ENCODE peak calls at places on chromosomes 1 and 21, in seven cellular contexts. N, H, E, C, Z, X and O are unnamed samples.

GRCh38 chr1:36166938-36167910 is 11.3 kb downstream of the MAP7D1 start:
- DNase-seq in Z (peak; percentile 81), E (peak; percentile 84), H (peak; percentile 95), N (no peak), C (no peak), X (no peak), O (peak; percentile 54)

GRCh38 chr1:97759078-97759477 is 161.8 kb downstream of the DPYD start:
- DNase-seq in C (no peak), Z (peak; percentile 30), H (peak; percentile 32), X (no peak), E (no peak), N (no peak), O (peak; percentile 6)

GRCh38 chr1:9426291-9426711 is 113.0 kb upstream of the SLC25A33 start:
- DNase-seq in C (peak; percentile 70), H (no peak), N (no peak), Z (no peak), E (no peak), X (peak; percentile 82), O (no peak)

GRCh38 chr1:77888071-77888428 is 374 bp upstream of the NEXN start:
- DNase-seq in E (peak; percentile 79), Z (peak; percentile 46), H (peak; percentile 80), C (no peak), N (no peak), X (no peak), O (peak; percentile 87)

GRCh38 chr21:46324390-46325072 is 575 bp downstream of the PCNT start:
- DNase-seq in E (peak; percentile 92), C (peak; percentile 87), Z (peak; percentile 63), H (peak; percentile 91), X (peak; percentile 80), N (peak; percentile 94), O (peak; percentile 78)

GRCh38 chr1:100322436-100323211 is 29.7 kb upstream of the CDC14A start:
- DNase-seq in Z (no peak), C (no peak), X (no peak), E (peak; percentile 31), N (no peak), H (peak; percentile 75), O (peak; percentile 77)

GRCh38 chr1:75310067-75310466 is 175.9 kb downstream of the LHX8 start:
- DNase-seq in E (peak; percentile 3), C (no peak), Z (no peak), N (no peak), X (no peak), H (no peak), O (no peak)

GRCh38 chr1:32357619-32358018 is 4.7 kb downstream of the FAM229A start:
- DNase-seq in N (no peak), H (no peak), E (no peak), Z (no peak), X (no peak), C (no peak), O (no peak)

GRCh38 chr1:115496904-115497527 is 144.8 kb upstream of the VANGL1 start:
- DNase-seq in Z (peak; percentile 86), E (peak; percentile 67), X (no peak), H (peak; percentile 80), C (no peak), N (no peak), O (peak; percentile 70)

GRCh38 chr1:25731626-25732370 is 68.2 kb upstream of the SELENON start:
- DNase-seq in N (no peak), C (no peak), X (no peak), E (no peak), H (no peak), Z (no peak), O (no peak)

GRCh38 chr1:33281554-33282303 is 25.4 kb downstream of the ZNF362 start:
- DNase-seq in E (no peak), H (no peak), C (no peak), X (no peak), Z (no peak), N (no peak), O (no peak)

GRCh38 chr1:89363638-89364536 is at the start of gene GBP6:
- DNase-seq in N (peak; percentile 46), E (no peak), H (peak; percentile 4), X (no peak), Z (no peak), C (no peak), O (peak; percentile 2)

GRCh38 chr1:226405411-226405988 is 2.4 kb downstream of the PARP1 start:
- DNase-seq in E (no peak), X (peak; percentile 31), H (no peak), Z (no peak), C (no peak), N (no peak), O (no peak)

GRCh38 chr1:245512980-245513578 is 358.3 kb downstream of the KIF26B start:
- DNase-seq in X (no peak), E (peak; percentile 16), Z (peak; percentile 9), H (peak; percentile 67), N (no peak), C (no peak), O (peak; percentile 28)

GRCh38 chr1:160997323-160998038 is 23.5 kb downstream of the F11R start:
- DNase-seq in C (peak; percentile 17), E (peak; percentile 67), Z (peak; percentile 56), H (peak; percentile 72), X (no peak), N (peak; percentile 56), O (peak; percentile 56)

GRCh38 chr1:66729130-66729922 is 22.9 kb upstream of the DYNLT5 start:
- DNase-seq in X (no peak), Z (no peak), H (no peak), E (peak; percentile 28), C (no peak), N (no peak), O (no peak)

GRCh38 chr1:156942176-156942575 is 21.7 kb downstream of the LRRC71 start:
- DNase-seq in Z (no peak), N (no peak), E (no peak), H (no peak), C (no peak), X (no peak), O (no peak)